ENCODE peak calls at places on chromosomes 12 and 14, in nine cellular contexts. One of them, this sample, is unnamed.

GRCh38 chr12:91331371-91331770 is 148.8 kb upstream of the DCN start:
- DNase-seq in left cardiac atrium: no peak
- DNase-seq in NCI-H2171 treated with DMSO at 0.1 percent for 48 hours: peak; percentile 90
- DNase-seq in EL: no peak
- DNase-seq in HFF-Myc: no peak
- DNase-seq in fibroblast of mammary gland: peak; percentile 30
- DNase-seq in fibroblast of lung: no peak
- DNase-seq in left ventricle myocardium inferior: no peak
- DNase-seq in cardiac muscle cell: no peak
- DNase-seq in this sample: no peak

GRCh38 chr14:81286574-81287370 is 66.0 kb upstream of the GTF2A1 start:
- DNase-seq in left cardiac atrium: no peak
- DNase-seq in NCI-H2171 treated with DMSO at 0.1 percent for 48 hours: no peak
- DNase-seq in EL: no peak
- DNase-seq in HFF-Myc: no peak
- DNase-seq in fibroblast of mammary gland: no peak
- DNase-seq in fibroblast of lung: peak; percentile 16
- DNase-seq in left ventricle myocardium inferior: no peak
- DNase-seq in cardiac muscle cell: peak; percentile 32
- DNase-seq in this sample: no peak

GRCh38 chr12:94832780-94833760 is 170.4 kb downstream of the NDUFA12 start:
- DNase-seq in left cardiac atrium: no peak
- DNase-seq in NCI-H2171 treated with DMSO at 0.1 percent for 48 hours: peak; percentile 94
- DNase-seq in EL: no peak
- DNase-seq in HFF-Myc: no peak
- DNase-seq in fibroblast of mammary gland: peak; percentile 64
- DNase-seq in fibroblast of lung: peak; percentile 36
- DNase-seq in left ventricle myocardium inferior: no peak
- DNase-seq in cardiac muscle cell: peak; percentile 29
- DNase-seq in this sample: no peak

GRCh38 chr12:76240281-76240680 is 107.9 kb downstream of the BBS10 start:
- DNase-seq in left cardiac atrium: no peak
- DNase-seq in NCI-H2171 treated with DMSO at 0.1 percent for 48 hours: no peak
- DNase-seq in EL: no peak
- DNase-seq in HFF-Myc: no peak
- DNase-seq in fibroblast of mammary gland: no peak
- DNase-seq in fibroblast of lung: no peak
- DNase-seq in left ventricle myocardium inferior: no peak
- DNase-seq in cardiac muscle cell: peak; percentile 20
- DNase-seq in this sample: no peak

GRCh38 chr14:69315302-69315701 is 55.3 kb downstream of the GALNT16 start:
- DNase-seq in left cardiac atrium: no peak
- DNase-seq in NCI-H2171 treated with DMSO at 0.1 percent for 48 hours: peak; percentile 14
- DNase-seq in EL: no peak
- DNase-seq in HFF-Myc: no peak
- DNase-seq in fibroblast of mammary gland: peak; percentile 11
- DNase-seq in fibroblast of lung: no peak
- DNase-seq in left ventricle myocardium inferior: no peak
- DNase-seq in cardiac muscle cell: peak; percentile 40
- DNase-seq in this sample: peak; percentile 58

GRCh38 chr14:32306549-32306948 is 22.5 kb upstream of the AKAP6 start:
- DNase-seq in left cardiac atrium: no peak
- DNase-seq in NCI-H2171 treated with DMSO at 0.1 percent for 48 hours: peak; percentile 41
- DNase-seq in EL: no peak
- DNase-seq in HFF-Myc: no peak
- DNase-seq in fibroblast of mammary gland: peak; percentile 6
- DNase-seq in fibroblast of lung: peak; percentile 23
- DNase-seq in left ventricle myocardium inferior: no peak
- DNase-seq in cardiac muscle cell: no peak
- DNase-seq in this sample: no peak

GRCh38 chr12:115096673-115097349 is 412.8 kb upstream of the TBX3 start:
- DNase-seq in left cardiac atrium: no peak
- DNase-seq in NCI-H2171 treated with DMSO at 0.1 percent for 48 hours: no peak
- DNase-seq in EL: peak; percentile 50
- DNase-seq in HFF-Myc: peak; percentile 86
- DNase-seq in fibroblast of mammary gland: peak; percentile 84
- DNase-seq in fibroblast of lung: peak; percentile 19
- DNase-seq in left ventricle myocardium inferior: peak; percentile 41
- DNase-seq in cardiac muscle cell: peak; percentile 34
- DNase-seq in this sample: no peak

GRCh38 chr12:2142068-2142467 is 89.3 kb downstream of the CACNA1C start:
- DNase-seq in left cardiac atrium: no peak
- DNase-seq in NCI-H2171 treated with DMSO at 0.1 percent for 48 hours: no peak
- DNase-seq in EL: no peak
- DNase-seq in HFF-Myc: no peak
- DNase-seq in fibroblast of mammary gland: no peak
- DNase-seq in fibroblast of lung: no peak
- DNase-seq in left ventricle myocardium inferior: no peak
- DNase-seq in cardiac muscle cell: no peak
- DNase-seq in this sample: no peak

GRCh38 chr12:62865860-62866407 is 69.0 kb downstream of the PPM1H start:
- DNase-seq in left cardiac atrium: no peak
- DNase-seq in NCI-H2171 treated with DMSO at 0.1 percent for 48 hours: no peak
- DNase-seq in EL: peak; percentile 40
- DNase-seq in HFF-Myc: no peak
- DNase-seq in fibroblast of mammary gland: no peak
- DNase-seq in fibroblast of lung: peak; percentile 76
- DNase-seq in left ventricle myocardium inferior: no peak
- DNase-seq in cardiac muscle cell: no peak
- DNase-seq in this sample: no peak

GRCh38 chr14:39432619-39433451 is 602 bp upstream of the FBXO33 start:
- DNase-seq in left cardiac atrium: peak; percentile 92
- DNase-seq in NCI-H2171 treated with DMSO at 0.1 percent for 48 hours: peak; percentile 94
- DNase-seq in EL: peak; percentile 82
- DNase-seq in HFF-Myc: peak; percentile 52
- DNase-seq in fibroblast of mammary gland: peak; percentile 64
- DNase-seq in fibroblast of lung: peak; percentile 85
- DNase-seq in left ventricle myocardium inferior: peak; percentile 89
- DNase-seq in cardiac muscle cell: peak; percentile 83
- DNase-seq in this sample: peak; percentile 95

GRCh38 chr12:27733052-27733656 is 22.5 kb downstream of the MRPS35 start:
- DNase-seq in left cardiac atrium: no peak
- DNase-seq in NCI-H2171 treated with DMSO at 0.1 percent for 48 hours: peak; percentile 98
- DNase-seq in EL: peak; percentile 41
- DNase-seq in HFF-Myc: no peak
- DNase-seq in fibroblast of mammary gland: peak; percentile 55
- DNase-seq in fibroblast of lung: peak; percentile 10
- DNase-seq in left ventricle myocardium inferior: no peak
- DNase-seq in cardiac muscle cell: peak; percentile 57
- DNase-seq in this sample: no peak